ENCODE peak calls at places on chromosomes 4 and X, in five cellular contexts. U, F, Y, W and D are unnamed samples.

GRCh38 chr4:148060264-148061138 is 328.6 kb downstream of the ARHGAP10 start:
- DNase-seq in F (peak), U (no peak), W (no peak), Y (no peak), D (no peak)

GRCh38 chr4:11635336-11635735 is 206.6 kb upstream of the HS3ST1 start:
- DNase-seq in U (no peak), W (no peak), Y (no peak), F (no peak), D (no peak)

GRCh38 chr4:72383439-72383838 is 185.6 kb downstream of the ADAMTS3 start:
- DNase-seq in Y (no peak), F (no peak), U (no peak), W (no peak), D (no peak)

GRCh38 chr4:40573593-40574311 is 55.9 kb downstream of the RBM47 start:
- DNase-seq in Y (no peak), F (no peak), W (no peak), U (no peak), D (no peak)

GRCh38 chrX:37644381-37645305 is 40.9 kb upstream of the XK start:
- DNase-seq in F (no peak), U (no peak), W (no peak), Y (no peak), D (no peak)

GRCh38 chrX:9291666-9292065 is 173.2 kb upstream of the TBL1X start:
- DNase-seq in U (peak), Y (peak), W (no peak), F (no peak), D (no peak)

GRCh38 chr4:139171878-139172691 is 4.9 kb downstream of the ELF2 start:
- DNase-seq in F (no peak), U (no peak), W (no peak), Y (peak), D (peak)

GRCh38 chrX:135977611-135978010 is 3.8 kb upstream of the MMGT1 start:
- DNase-seq in W (no peak), Y (no peak), U (no peak), F (no peak), D (no peak)

GRCh38 chr4:98720871-98721480 is 62.6 kb upstream of the TSPAN5 start:
- DNase-seq in W (peak), U (no peak), F (no peak), Y (no peak), D (no peak)

GRCh38 chrX:129773649-129774458 is 5.9 kb upstream of the SASH3 start:
- DNase-seq in U (no peak), W (no peak), F (peak), Y (no peak), D (peak)

GRCh38 chrX:148049441-148049840 is 68.3 kb downstream of the FMR1NB start:
- DNase-seq in W (peak), U (peak), Y (peak), F (no peak), D (peak)

GRCh38 chrX:106619797-106620196 is 8.0 kb downstream of the RADX start:
- DNase-seq in F (no peak), Y (peak), W (no peak), U (no peak), D (no peak)

GRCh38 chrX:123959281-123960063 is 2.0 kb upstream of the STAG2 start:
- DNase-seq in Y (peak), W (peak), F (no peak), U (peak), D (no peak)

GRCh38 chrX:115183980-115184379 is 5.2 kb upstream of the RBMXL3 start:
- DNase-seq in F (no peak), W (no peak), Y (no peak), U (no peak), D (no peak)

GRCh38 chr4:147355849-147356248 is 125.0 kb upstream of the EDNRA start:
- DNase-seq in Y (no peak), W (peak), U (no peak), F (no peak), D (no peak)

GRCh38 chr4:6230502-6230785 is 30.1 kb upstream of the JAKMIP1 start:
- DNase-seq in U (no peak), F (no peak), W (no peak), Y (no peak), D (no peak)

GRCh38 chrX:148501121-148502066 is 977 bp downstream of the AFF2 start:
- DNase-seq in U (peak), Y (no peak), W (no peak), F (no peak), D (no peak)

GRCh38 chrX:51614353-51614752 is 4.4 kb downstream of the CENPVL3 start:
- DNase-seq in F (no peak), Y (peak), W (peak), U (no peak), D (peak)

GRCh38 chrX:154486396-154487207 is at the start of gene UBL4A:
- DNase-seq in Y (peak), W (peak), U (peak), F (peak), D (no peak)

GRCh38 chr4:13007802-13008201 is 476.3 kb downstream of the RAB28 start:
- DNase-seq in U (no peak), F (no peak), Y (no peak), W (no peak), D (no peak)

GRCh38 chr4:87498446-87498900 is 30.7 kb downstream of the SPARCL1 start:
- DNase-seq in U (no peak), F (no peak), W (no peak), Y (no peak), D (no peak)

GRCh38 chr4:23477905-23478304 is 411.9 kb downstream of the PPARGC1A start:
- DNase-seq in F (no peak), U (no peak), Y (no peak), W (no peak), D (no peak)

GRCh38 chr4:186719925-186720694 is 3.5 kb downstream of the FAT1 start:
- DNase-seq in U (no peak), W (no peak), F (no peak), Y (no peak), D (no peak)

GRCh38 chrX:20585782-20586181 is 319.1 kb upstream of the RPS6KA3 start:
- DNase-seq in F (no peak), U (no peak), Y (no peak), W (no peak), D (no peak)

GRCh38 chr4:20592666-20593065 is 107.6 kb upstream of the PACRGL start:
- DNase-seq in W (peak), Y (peak), U (no peak), F (no peak), D (no peak)

GRCh38 chr4:13208558-13209193 is 275.5 kb downstream of the RAB28 start:
- DNase-seq in F (no peak), Y (no peak), W (no peak), U (no peak), D (no peak)

GRCh38 chr4:64174247-64174882 is 234.9 kb downstream of the TECRL start:
- DNase-seq in U (no peak), W (no peak), Y (no peak), F (no peak), D (no peak)

GRCh38 chr4:98728433-98728832 is 70.0 kb upstream of the TSPAN5 start:
- DNase-seq in U (no peak), Y (no peak), F (no peak), W (peak), D (no peak)

GRCh38 chr4:31059753-31060522 is 339.8 kb downstream of the PCDH7 start:
- DNase-seq in U (no peak), F (no peak), W (no peak), Y (no peak), D (no peak)

GRCh38 chr4:182806259-182807252 is 110.6 kb downstream of the DCTD start:
- DNase-seq in Y (peak), F (peak), W (peak), U (peak), D (peak)

GRCh38 chrX:103919336-103919682 is 43.1 kb upstream of the TMSB15B start:
- DNase-seq in W (peak), Y (peak), U (no peak), F (peak), D (no peak)

GRCh38 chr4:82811838-82812672 is 13.5 kb upstream of the SCD5 start:
- DNase-seq in F (no peak), Y (peak), W (no peak), U (no peak), D (no peak)